ENCODE peak calls at places on chromosomes 11 and 22, in four cellular contexts. J, G, H and S are unnamed samples.

GRCh38 chr22:23389271-23390071 is 190.6 kb downstream of the IGLL1 start:
- DNase-seq in J (no peak), G (no peak), H (no peak), S (no peak)

GRCh38 chr11:114219559-114220349 is 76.4 kb upstream of the NNMT start:
- DNase-seq in J (no peak), G (no peak), H (no peak), S (peak; percentile 94)

GRCh38 chr11:93288767-93289166 is 41.8 kb upstream of the DEUP1 start:
- DNase-seq in J (no peak), G (no peak), H (no peak), S (no peak)

GRCh38 chr11:10701982-10702381 is 8.4 kb upstream of the IRAG1 start:
- DNase-seq in J (no peak), G (no peak), H (no peak), S (no peak)

GRCh38 chr11:68338041-68338800 is 25.8 kb downstream of the LRP5 start:
- DNase-seq in J (no peak), G (peak; percentile 31), H (peak; percentile 49), S (no peak)

GRCh38 chr11:128521697-128522062 is 65.7 kb downstream of the ETS1 start:
- DNase-seq in J (no peak), G (no peak), H (peak; percentile 51), S (no peak)

GRCh38 chr11:33778682-33779081 is 4.4 kb upstream of the FBXO3 start:
- DNase-seq in J (no peak), G (no peak), H (no peak), S (peak; percentile 44)

GRCh38 chr11:115745545-115746265 is 241.5 kb upstream of the CADM1 start:
- DNase-seq in J (no peak), G (no peak), H (no peak), S (no peak)

GRCh38 chr22:39534092-39534506 is 1.6 kb upstream of the RPS19BP1 start:
- DNase-seq in J (no peak), G (no peak), H (no peak), S (no peak)

GRCh38 chr11:122920579-122920978 is 38.0 kb downstream of the JHY start:
- DNase-seq in J (no peak), G (no peak), H (peak; percentile 59), S (no peak)

GRCh38 chr22:28016781-28017557 is 97.9 kb upstream of the PITPNB start:
- DNase-seq in J (no peak), G (no peak), H (peak; percentile 38), S (no peak)

GRCh38 chr22:19375435-19375834 is 56.1 kb downstream of the HIRA start:
- DNase-seq in J (no peak), G (no peak), H (no peak), S (no peak)

GRCh38 chr11:102623998-102624397 is 1.1 kb downstream of the MMP20 start:
- DNase-seq in J (no peak), G (no peak), H (no peak), S (no peak)

GRCh38 chr22:44819966-44820631 is 67.7 kb downstream of the ARHGAP8 start:
- DNase-seq in J (no peak), G (no peak), H (no peak), S (no peak)

GRCh38 chr11:104609297-104609696 is 289.0 kb downstream of the CASP12 start:
- DNase-seq in J (peak; percentile 51), G (peak; percentile 16), H (no peak), S (peak; percentile 66)

GRCh38 chr11:126871792-126872191 is 128.8 kb downstream of the KIRREL3 start:
- DNase-seq in J (no peak), G (peak; percentile 61), H (no peak), S (no peak)

GRCh38 chr11:117144477-117145392 is 648 bp downstream of the PAFAH1B2 start:
- DNase-seq in J (peak; percentile 44), G (peak; percentile 31), H (peak; percentile 72), S (peak; percentile 83)

GRCh38 chr22:28857288-28857687 is 26.1 kb upstream of the ZNRF3 start:
- DNase-seq in J (no peak), G (no peak), H (no peak), S (no peak)

GRCh38 chr11:83033972-83034672 is 37.6 kb downstream of the RAB30 start:
- DNase-seq in J (no peak), G (no peak), H (no peak), S (peak; percentile 78)

GRCh38 chr11:26227311-26227710 is 104.6 kb upstream of the ANO3 start:
- DNase-seq in J (no peak), G (peak; percentile 43), H (no peak), S (peak; percentile 2)

GRCh38 chr11:50098186-50098725 is 65.6 kb downstream of the OR4C45 start:
- DNase-seq in J (no peak), G (no peak), H (no peak), S (no peak)

GRCh38 chr22:17086750-17087149 is 1.9 kb downstream of the IL17RA start:
- DNase-seq in J (peak; percentile 39), G (no peak), H (no peak), S (no peak)

GRCh38 chr11:86790867-86791849 is 9.2 kb upstream of the PRSS23 start:
- DNase-seq in J (no peak), G (no peak), H (no peak), S (no peak)

GRCh38 chr11:101880208-101880607 is 34.6 kb upstream of the CEP126 start:
- DNase-seq in J (no peak), G (peak; percentile 81), H (no peak), S (peak; percentile 83)

GRCh38 chr11:93548679-93549319 is 5.6 kb upstream of the SMCO4 start:
- DNase-seq in J (no peak), G (no peak), H (no peak), S (no peak)

GRCh38 chr11:117638913-117639543 is 158.0 kb downstream of the DSCAML1 start:
- DNase-seq in J (no peak), G (no peak), H (no peak), S (no peak)

GRCh38 chr11:74366576-74366975 is 31.7 kb downstream of the PGM2L1 start:
- DNase-seq in J (no peak), G (no peak), H (no peak), S (peak; percentile 92)

GRCh38 chr22:19540394-19540793 is 16.2 kb upstream of the CLDN5 start:
- DNase-seq in J (no peak), G (no peak), H (no peak), S (no peak)

GRCh38 chr11:112315861-112316739 is 55.4 kb upstream of the PLET1 start:
- DNase-seq in J (no peak), G (no peak), H (no peak), S (no peak)

GRCh38 chr11:112318661-112319060 is 58.0 kb upstream of the PLET1 start:
- DNase-seq in J (no peak), G (no peak), H (no peak), S (no peak)

GRCh38 chr11:112316971-112317370 is 56.3 kb upstream of the PLET1 start:
- DNase-seq in J (no peak), G (no peak), H (no peak), S (no peak)

GRCh38 chr11:112318193-112318592 is 57.5 kb upstream of the PLET1 start:
- DNase-seq in J (no peak), G (peak; percentile 68), H (no peak), S (peak; percentile 91)

GRCh38 chr11:112315057-112315720 is 54.5 kb upstream of the PLET1 start:
- DNase-seq in J (no peak), G (no peak), H (no peak), S (no peak)
- H3K4me1 ChIP-seq in J (no peaks in the 10 kb centered on the region), G (peaks cover 17% of the 10 kb centered on the region), H (peaks cover 4% of the 10 kb centered on the region), S (no peaks in the 10 kb centered on the region)

GRCh38 chr11:66331542-66332370 is 4.5 kb downstream of the RIN1 start:
- DNase-seq in J (no peak), G (no peak), H (peak; percentile 30), S (peak; percentile 69)

GRCh38 chr11:66333896-66334604 is 2.2 kb downstream of the RIN1 start:
- DNase-seq in J (no peak), G (no peak), H (peak; percentile 46), S (no peak)

GRCh38 chr11:66332371-66333219 is 3.6 kb downstream of the RIN1 start:
- DNase-seq in J (no peak), G (no peak), H (peak; percentile 17), S (no peak)

GRCh38 chr11:66334605-66335442 is 1.4 kb downstream of the RIN1 start:
- DNase-seq in J (no peak), G (no peak), H (peak; percentile 55), S (no peak)

DNA sequence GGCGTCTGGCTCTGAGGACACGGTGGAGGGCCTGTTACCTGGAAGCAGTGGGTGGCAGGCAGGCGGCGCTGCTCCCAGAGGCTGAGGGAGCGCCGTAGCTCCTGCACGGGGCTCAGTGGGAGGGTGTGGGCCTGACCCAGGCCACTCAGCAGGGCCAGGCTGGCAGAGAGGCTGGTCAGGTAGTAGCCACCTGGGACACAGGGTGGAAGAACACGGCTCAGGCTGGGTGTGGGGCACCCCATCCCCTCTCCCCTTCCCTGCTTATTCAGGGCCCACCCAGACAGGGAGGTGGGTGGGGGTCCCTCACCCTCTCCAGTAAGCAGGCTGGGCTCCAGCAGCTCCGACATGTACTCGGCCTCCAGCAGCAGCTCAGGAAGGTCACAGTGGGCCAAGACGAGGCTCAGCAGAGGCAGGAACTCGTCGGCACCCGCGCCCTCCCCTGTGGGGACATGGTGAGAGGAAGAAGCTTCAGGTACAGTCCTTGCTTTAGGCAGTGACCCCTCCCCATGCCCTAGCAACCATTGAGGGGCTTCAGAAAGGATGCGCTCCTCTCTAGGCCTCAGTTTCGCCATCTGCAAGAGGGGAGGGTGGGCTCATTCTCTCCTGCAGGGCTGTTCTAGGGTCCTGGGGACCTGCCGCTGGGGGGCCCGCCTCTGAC is 2.9 kb downstream of the RIN1 start:
- DNase-seq in J (no peak), G (no peak), H (peak; percentile 30), S (no peak)
- H3K4me1 ChIP-seq in J (peaks cover 28% of the 10 kb centered on the region), G (peaks cover 30% of the 10 kb centered on the region), H (peaks cover 36% of the 10 kb centered on the region), S (peaks cover 15% of the 10 kb centered on the region)

GRCh38 chr11:15560689-15561467 is 446.2 kb downstream of the INSC start:
- DNase-seq in J (no peak), G (no peak), H (no peak), S (no peak)

GRCh38 chr11:15562230-15562629 is 447.5 kb downstream of the INSC start:
- DNase-seq in J (no peak), G (no peak), H (no peak), S (no peak)

GRCh38 chr11:15565846-15566245 is 451.1 kb downstream of the INSC start:
- DNase-seq in J (no peak), G (no peak), H (no peak), S (no peak)

GRCh38 chr11:15558513-15559181 is 443.9 kb downstream of the INSC start:
- DNase-seq in J (no peak), G (no peak), H (no peak), S (no peak)

DNA sequence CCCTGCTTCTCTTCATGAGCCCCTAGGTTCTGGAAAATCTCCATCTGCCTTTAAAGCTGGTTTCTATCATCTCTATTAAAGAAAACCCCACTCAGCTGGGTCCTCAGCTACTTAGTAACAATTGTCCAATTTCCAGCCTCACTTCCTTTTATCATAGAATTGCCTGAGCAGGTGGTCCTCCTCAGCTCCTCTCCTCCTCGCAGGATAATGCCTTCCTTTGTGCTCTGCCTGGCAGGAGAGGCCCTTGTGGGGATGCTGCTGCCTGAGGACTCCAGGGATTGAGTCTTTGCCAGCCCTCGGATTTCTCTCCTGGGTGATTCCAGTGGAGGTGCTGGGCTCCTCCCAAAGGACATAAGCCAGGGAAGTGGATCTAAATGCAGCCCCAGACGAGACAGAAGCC is 448.3 kb downstream of the INSC start:
- DNase-seq in J (no peak), G (no peak), H (no peak), S (no peak)
- H3K4me1 ChIP-seq in J (no peaks in the 10 kb centered on the region), G (no peaks in the 10 kb centered on the region), H (no peaks in the 10 kb centered on the region), S (no peaks in the 10 kb centered on the region)

DNA sequence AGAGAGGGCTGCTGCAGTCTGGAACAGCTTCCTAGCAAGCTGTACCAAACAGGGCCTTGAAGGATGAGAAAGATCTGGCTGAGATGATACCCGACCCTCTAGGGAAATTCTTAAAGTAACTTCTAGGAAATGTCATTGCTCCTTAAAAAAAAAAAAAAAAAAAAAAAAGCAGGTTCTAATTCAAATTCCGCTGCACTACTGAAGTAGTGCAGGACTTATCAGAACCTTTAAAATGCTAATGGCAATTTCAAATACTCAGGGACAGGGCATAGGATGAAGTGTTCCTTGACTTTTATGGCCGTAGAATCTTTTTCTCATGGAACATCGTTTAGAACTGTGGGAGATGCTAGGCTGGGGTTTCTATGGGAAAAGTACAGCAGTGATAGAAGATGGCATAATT is 13.1 kb downstream of the MIAT start:
- DNase-seq in J (no peak), G (no peak), H (no peak), S (no peak)
- H3K4me1 ChIP-seq in J (peaks cover 67% of the 10 kb centered on the region), G (peaks cover 23% of the 10 kb centered on the region), H (peaks cover 43% of the 10 kb centered on the region), S (peaks cover 7% of the 10 kb centered on the region)